ENCODE peak calls at places on chromosomes 2 and 18, in six cellular contexts. E, D, I, M, K and W are unnamed samples.

GRCh38 chr2:220892018-220892634 is 680.0 kb downstream of the EPHA4 start:
- DNase-seq in D (no peak), K (no peak), I (no peak), M (no peak), E (no peak), W (no peak)

GRCh38 chr2:215314896-215315295 is 3.0 kb downstream of the ATIC start:
- DNase-seq in M (no peak), K (no peak), D (no peak), I (no peak), E (no peak), W (no peak)

GRCh38 chr18:47883771-47884413 is 46.6 kb downstream of the SMAD2 start:
- DNase-seq in M (no peak), I (peak), K (no peak), E (no peak), D (peak), W (no peak)

GRCh38 chr2:84971799-84972790 is 1.1 kb downstream of the KCMF1 start:
- DNase-seq in D (peak), E (no peak), I (peak), K (no peak), M (no peak), W (peak)

GRCh38 chr18:72107647-72108046 is 436.5 kb downstream of the CBLN2 start:
- DNase-seq in I (peak), E (peak), D (peak), K (no peak), M (no peak), W (no peak)

GRCh38 chr2:24857741-24858140 is 62.3 kb downstream of the ADCY3 start:
- DNase-seq in I (peak), D (peak), K (no peak), E (no peak), M (no peak), W (no peak)

GRCh38 chr2:186518945-186519344 is 32.9 kb downstream of the ZC3H15 start:
- DNase-seq in M (no peak), D (peak), E (no peak), K (no peak), I (no peak), W (no peak)

GRCh38 chr2:27281855-27282559 is at the start of gene TRIM54:
- DNase-seq in I (peak), M (no peak), D (no peak), E (peak), K (no peak), W (no peak)

GRCh38 chr2:65351234-65351947 is 81.0 kb downstream of the SPRED2 start:
- DNase-seq in I (no peak), E (no peak), M (no peak), K (no peak), D (no peak), W (no peak)

GRCh38 chr2:231099918-231100317 is 24.9 kb downstream of the HTR2B start:
- DNase-seq in E (no peak), M (no peak), K (no peak), I (no peak), D (no peak), W (no peak)

GRCh38 chr2:191566347-191566746 is 111.6 kb upstream of the NABP1 start:
- DNase-seq in E (peak), M (peak), I (peak), K (no peak), D (peak), W (no peak)

GRCh38 chr2:129738799-129739198 is 240.7 kb upstream of the RAB6C start:
- DNase-seq in K (no peak), E (no peak), I (no peak), M (no peak), D (no peak), W (peak)

GRCh38 chr2:23685706-23686105 is 241.2 kb downstream of the ATAD2B start:
- DNase-seq in K (no peak), I (no peak), E (no peak), D (no peak), M (no peak), W (no peak)

GRCh38 chr18:79251021-79251420 is 144.7 kb upstream of the NFATC1 start:
- DNase-seq in E (no peak), M (no peak), K (no peak), D (no peak), I (no peak), W (no peak)

GRCh38 chr18:58355243-58355642 is 273.6 kb downstream of the ALPK2 start:
- DNase-seq in K (no peak), I (no peak), E (no peak), M (no peak), D (no peak), W (no peak)

GRCh38 chr2:176642074-176642473 is 372.8 kb downstream of the MTX2 start:
- DNase-seq in I (peak), M (no peak), K (peak), E (no peak), D (peak), W (no peak)

GRCh38 chr2:190396264-190396663 is 11.9 kb upstream of the MFSD6 start:
- DNase-seq in I (no peak), K (no peak), D (no peak), M (no peak), E (no peak), W (no peak)

GRCh38 chr2:595141-595805 is 81.9 kb downstream of the TMEM18 start:
- DNase-seq in K (no peak), I (no peak), M (no peak), E (no peak), D (no peak), W (no peak)

GRCh38 chr2:204453730-204454167 is 91.5 kb upstream of the PARD3B start:
- DNase-seq in E (peak), D (no peak), K (no peak), I (no peak), M (no peak), W (no peak)

GRCh38 chr2:201432551-201433388 is 18.5 kb downstream of the TRAK2 start:
- DNase-seq in K (no peak), M (no peak), I (peak), D (peak), E (no peak), W (no peak)

GRCh38 chr2:15667579-15668556 is 76.2 kb downstream of the DDX1 start:
- DNase-seq in I (peak), K (no peak), D (peak), M (no peak), E (no peak), W (no peak)

GRCh38 chr2:88875749-88876148 is 184.3 kb downstream of the RPIA start:
- DNase-seq in M (no peak), K (no peak), E (no peak), I (no peak), D (no peak), W (no peak)

GRCh38 chr18:64094210-64094609 is 54.7 kb downstream of the LINC00305 start:
- DNase-seq in K (no peak), D (no peak), E (no peak), I (no peak), M (no peak), W (no peak)

GRCh38 chr2:70140978-70141753 is 49.7 kb downstream of the C2orf42 start:
- DNase-seq in E (no peak), M (peak), I (peak), D (peak), K (no peak), W (no peak)

GRCh38 chr18:24271381-24272331 is 126.0 kb downstream of the OSBPL1A start:
- DNase-seq in K (no peak), I (peak), E (peak), M (peak), D (peak), W (peak)
- TF ChIP-seq CTCF in K (peak), I (peak), E (no peak), M (peak), D (peak), W (peak)

DNA sequence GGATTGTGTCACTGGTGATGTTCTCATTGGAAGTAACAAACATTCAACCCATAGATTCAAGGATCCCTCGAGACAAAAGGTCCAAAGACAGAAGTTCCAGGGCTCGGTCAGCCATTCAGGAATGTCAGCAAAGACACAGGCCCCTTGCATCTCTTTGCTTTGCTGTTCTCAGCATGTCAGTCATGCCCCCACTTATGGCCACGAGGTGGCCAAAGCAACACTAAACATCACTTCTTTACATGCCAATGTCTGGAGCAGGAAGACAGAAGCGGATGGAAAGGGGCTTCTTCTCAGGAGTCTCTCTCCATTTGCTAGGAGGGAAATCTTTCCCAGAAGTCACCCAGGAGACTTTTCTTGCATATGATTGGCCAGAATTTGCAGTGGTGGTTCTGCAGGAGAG is 191.6 kb upstream of the SP5 start:
- DNase-seq in I (no peak), E (no peak), D (no peak), M (no peak), K (no peak), W (no peak)
- TF ChIP-seq CTCF in I (no peak), E (no peak), D (no peak), M (no peak), K (no peak), W (no peak)

GRCh38 chr2:167411367-167411766 is 523.1 kb downstream of the XIRP2 start:
- DNase-seq in M (no peak), I (no peak), K (no peak), E (no peak), D (no peak), W (no peak)
- TF ChIP-seq CTCF in M (no peak), I (no peak), K (no peak), E (no peak), D (no peak), W (no peak)

GRCh38 chr18:25560369-25560768 is 208.4 kb upstream of the ZNF521 start:
- DNase-seq in E (no peak), D (no peak), K (no peak), M (no peak), I (no peak), W (no peak)

GRCh38 chr18:25563346-25563745 is 211.4 kb upstream of the ZNF521 start:
- DNase-seq in E (no peak), D (no peak), I (no peak), M (no peak), K (no peak), W (no peak)

GRCh38 chr18:25563816-25564370 is 211.9 kb upstream of the ZNF521 start:
- DNase-seq in I (no peak), E (no peak), K (no peak), D (no peak), M (no peak), W (no peak)

GRCh38 chr18:25557006-25557405 is 205.0 kb upstream of the ZNF521 start:
- DNase-seq in M (no peak), I (no peak), E (no peak), K (no peak), D (no peak), W (no peak)

GRCh38 chr18:25561923-25562322 is 210.0 kb upstream of the ZNF521 start:
- DNase-seq in K (no peak), E (no peak), D (peak), M (no peak), I (peak), W (no peak)
- TF ChIP-seq CTCF in K (peak), E (no peak), D (peak), M (no peak), I (peak), W (peak)

GRCh38 chr2:216877085-216877484 is 17.2 kb upstream of the TNP1 start:
- DNase-seq in I (peak), K (no peak), M (no peak), E (no peak), D (no peak), W (no peak)
- TF ChIP-seq CTCF in I (peak), K (peak), M (no peak), E (no peak), D (no peak), W (peak)

GRCh38 chr2:158755738-158756137 is 39.4 kb upstream of the DAPL1 start:
- DNase-seq in D (no peak), M (no peak), K (no peak), E (no peak), I (no peak), W (no peak)
- TF ChIP-seq CTCF in D (peak), M (no peak), K (peak), E (no peak), I (peak), W (peak)

GRCh38 chr2:141493936-141494335 is 636.9 kb downstream of the LRP1B start:
- DNase-seq in D (no peak), K (no peak), E (no peak), M (no peak), I (no peak), W (no peak)
- TF ChIP-seq CTCF in D (no peak), K (no peak), E (no peak), M (no peak), I (no peak), W (no peak)

GRCh38 chr18:3713708-3714107 is 263.7 kb downstream of the TGIF1 start:
- DNase-seq in D (no peak), M (no peak), E (peak), I (no peak), K (no peak), W (no peak)

GRCh38 chr18:3709166-3709565 is 259.2 kb downstream of the TGIF1 start:
- DNase-seq in E (no peak), D (no peak), I (no peak), K (no peak), M (no peak), W (no peak)

GRCh38 chr18:3713166-3713565 is 263.2 kb downstream of the TGIF1 start:
- DNase-seq in D (no peak), I (no peak), E (no peak), M (no peak), K (no peak), W (no peak)

GRCh38 chr18:3712485-3712884 is 262.5 kb downstream of the TGIF1 start:
- DNase-seq in D (no peak), M (no peak), I (no peak), K (no peak), E (no peak), W (no peak)

GRCh38 chr18:3710712-3711269 is 260.8 kb downstream of the TGIF1 start:
- DNase-seq in I (no peak), D (no peak), M (peak), E (no peak), K (no peak), W (no peak)
- TF ChIP-seq CTCF in I (no peak), D (no peak), M (no peak), E (no peak), K (no peak), W (no peak)

DNA sequence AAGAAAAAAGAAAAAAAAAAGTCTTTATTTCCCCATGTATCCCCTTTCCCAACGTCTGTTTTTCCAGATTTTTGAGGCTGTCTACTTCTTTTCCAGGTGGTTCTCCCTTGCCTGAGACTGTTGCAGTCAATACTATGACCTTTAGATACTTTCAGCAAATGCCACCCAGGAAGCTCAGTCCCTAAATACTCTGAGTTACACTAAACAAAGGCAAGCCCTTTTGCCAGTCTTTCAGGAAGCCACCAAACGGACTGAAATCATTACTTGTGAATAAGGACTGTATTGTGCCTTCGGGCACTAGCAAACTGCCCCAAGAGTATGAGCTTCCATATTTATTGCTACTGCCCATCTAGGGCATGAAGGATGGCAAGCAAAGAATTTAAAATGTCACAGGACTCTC is 621.3 kb downstream of the SUCLG1 start:
- DNase-seq in D (no peak), K (no peak), E (no peak), I (no peak), M (no peak), W (no peak)
- TF ChIP-seq CTCF in D (no peak), K (no peak), E (no peak), I (no peak), M (no peak), W (no peak)